ENCODE peak calls at places on chromosomes 2 and 18, in nine cellular contexts. K, Y, J, S, X, Q, B, V and G are unnamed samples. For H3K4me1 and H3K9me3, the result is how much of the 10 kb centered on the place peaks cover.

GRCh38 chr18:41126541-41127235 is 828.3 kb upstream of the PIK3C3 start:
- DNase-seq in B (no peak), S (peak), X (no peak), Y (no peak), K (no peak), J (no peak), Q (no peak), V (no peak), G (no peak)

GRCh38 chr2:68689553-68690537 is 44.8 kb upstream of the ARHGAP25 start:
- DNase-seq in V (no peak), K (no peak), Q (no peak), Y (no peak), S (no peak), B (no peak), J (no peak), X (no peak), G (no peak)

GRCh38 chr18:46060359-46060841 is 11.7 kb downstream of the PSTPIP2 start:
- DNase-seq in Y (no peak), X (no peak), S (no peak), Q (no peak), V (no peak), B (no peak), J (no peak), K (no peak), G (no peak)

GRCh38 chr18:50044402-50044801 is 150.5 kb downstream of the MYO5B start:
- DNase-seq in X (no peak), V (no peak), B (no peak), Q (no peak), J (peak), Y (no peak), S (no peak), K (no peak), G (no peak)

GRCh38 chr2:138902239-138902871 is 122.2 kb upstream of the NXPH2 start:
- DNase-seq in V (no peak), J (no peak), B (no peak), K (no peak), Y (no peak), Q (no peak), S (no peak), X (no peak), G (no peak)

GRCh38 chr18:23721711-23722479 is 32.6 kb downstream of the LAMA3 start:
- DNase-seq in X (no peak), S (no peak), K (no peak), B (no peak), V (no peak), Q (no peak), J (peak), Y (no peak), G (no peak)

GRCh38 chr18:581106-581505 is 926 bp downstream of the CETN1 start:
- DNase-seq in Q (no peak), V (no peak), Y (no peak), S (no peak), B (no peak), K (no peak), J (peak), X (no peak), G (no peak)

GRCh38 chr2:191100216-191100615 is 50.6 kb downstream of the STAT4 start:
- DNase-seq in K (no peak), Y (no peak), B (no peak), J (no peak), Q (no peak), X (no peak), S (no peak), V (no peak), G (no peak)

GRCh38 chr2:60581461-60582282 is 28.2 kb upstream of the BCL11A start:
- DNase-seq in Q (peak), V (peak), B (peak), X (peak), Y (peak), J (peak), S (peak), K (peak), G (peak)

GRCh38 chr2:136070913-136071312 is 47.0 kb downstream of the CXCR4 start:
- DNase-seq in B (no peak), S (no peak), Y (no peak), X (no peak), J (no peak), K (no peak), V (no peak), Q (no peak), G (no peak)

GRCh38 chr2:20291106-20291564 is 59.5 kb downstream of the PUM2 start:
- DNase-seq in J (peak), V (peak), Y (no peak), Q (no peak), K (no peak), S (peak), X (peak), B (peak), G (peak)

GRCh38 chr2:241189093-241189855 is 797 bp downstream of the ANO7 start:
- DNase-seq in K (no peak), S (no peak), J (no peak), V (no peak), B (no peak), Y (no peak), Q (no peak), X (no peak), G (no peak)

GRCh38 chr2:63845866-63846265 is 4.2 kb downstream of the UGP2 start:
- DNase-seq in K (no peak), S (no peak), J (peak), X (no peak), V (no peak), B (no peak), Y (no peak), Q (no peak), G (no peak)

GRCh38 chr2:157841485-157841884 is 34.6 kb downstream of the ACVR1 start:
- DNase-seq in S (no peak), V (no peak), K (no peak), Q (no peak), B (no peak), X (no peak), Y (no peak), J (no peak), G (no peak)

GRCh38 chr18:30705943-30706342 is 336.6 kb downstream of the DSC3 start:
- DNase-seq in V (no peak), K (no peak), B (no peak), S (no peak), Q (no peak), Y (no peak), X (no peak), J (no peak), G (no peak)

GRCh38 chr2:31247671-31248070 is 13.7 kb downstream of the EHD3 start:
- DNase-seq in Y (no peak), S (no peak), J (no peak), V (no peak), X (no peak), K (no peak), Q (no peak), B (no peak), G (no peak)

GRCh38 chr18:926946-927345 is 22.3 kb downstream of the ADCYAP1 start:
- DNase-seq in J (no peak), Q (no peak), B (no peak), Y (no peak), X (no peak), S (no peak), K (no peak), V (no peak), G (no peak)

GRCh38 chr2:98548920-98549818 is 59.1 kb downstream of the COA5 start:
- DNase-seq in Q (no peak), X (no peak), K (no peak), B (no peak), S (no peak), J (no peak), V (no peak), Y (no peak), G (no peak)

GRCh38 chr2:51013870-51014526 is 17.9 kb downstream of the NRXN1 start:
- DNase-seq in V (no peak), X (no peak), J (no peak), Q (no peak), Y (no peak), K (no peak), B (no peak), S (no peak), G (no peak)

GRCh38 chr2:42922790-42923631 is 130.6 kb upstream of the HAAO start:
- DNase-seq in K (no peak), V (no peak), Y (no peak), J (no peak), Q (no peak), X (no peak), B (no peak), S (no peak), G (no peak)

GRCh38 chr2:230642966-230643365 is 69.7 kb upstream of the CAB39 start:
- DNase-seq in Q (no peak), Y (no peak), S (no peak), K (no peak), V (no peak), B (no peak), J (no peak), X (no peak), G (no peak)

GRCh38 chr2:143205106-143205764 is 76.0 kb downstream of the ARHGAP15 start:
- DNase-seq in J (no peak), Y (no peak), X (no peak), Q (no peak), B (no peak), V (no peak), K (peak), S (peak), G (no peak)

GRCh38 chr2:120703330-120703994 is 32.2 kb upstream of the GLI2 start:
- DNase-seq in K (no peak), V (no peak), X (no peak), J (no peak), S (peak), B (no peak), Q (no peak), Y (no peak), G (no peak)

GRCh38 chr2:190119257-190119656 is 56.7 kb upstream of the MSTN start:
- DNase-seq in Q (peak), Y (peak), S (no peak), V (no peak), J (peak), K (peak), X (no peak), B (no peak), G (no peak)

GRCh38 chr18:8662574-8663255 is 42.6 kb upstream of the MTCL1 start:
- DNase-seq in B (no peak), S (no peak), V (no peak), Y (no peak), J (no peak), Q (no peak), X (no peak), K (no peak), G (no peak)

GRCh38 chr2:27076323-27076722 is 2.1 kb upstream of the EMILIN1 start:
- DNase-seq in X (no peak), Y (no peak), J (no peak), Q (no peak), S (no peak), V (no peak), B (no peak), K (no peak), G (no peak)

GRCh38 chr2:43049836-43050796 is 176.3 kb downstream of the ZFP36L2 start:
- DNase-seq in Q (no peak), K (no peak), Y (no peak), X (no peak), S (no peak), B (no peak), J (no peak), V (no peak), G (no peak)

GRCh38 chr2:171318463-171318934 is 115.3 kb downstream of the METTL8 start:
- DNase-seq in J (peak), X (no peak), K (no peak), Y (no peak), S (no peak), Q (no peak), B (no peak), V (no peak), G (no peak)

GRCh38 chr2:65046633-65047407 is 9.4 kb upstream of the CEP68 start:
- DNase-seq in Q (no peak), V (no peak), Y (no peak), S (no peak), X (no peak), B (no peak), K (no peak), J (no peak), G (no peak)

GRCh38 chr18:76064998-76065397 is 430.0 kb downstream of the ZNF516 start:
- DNase-seq in K (no peak), B (no peak), S (no peak), V (no peak), J (peak), Y (no peak), X (no peak), Q (no peak), G (no peak)

GRCh38 chr2:200212862-200213425 is 93.5 kb upstream of the SPATS2L start:
- DNase-seq in V (no peak), B (no peak), Q (no peak), X (no peak), Y (no peak), S (no peak), K (no peak), J (no peak), G (no peak)

GRCh38 chr2:23053580-23053979 is 331.4 kb upstream of the KLHL29 start:
- DNase-seq in Q (no peak), S (no peak), X (no peak), B (no peak), Y (no peak), K (no peak), V (no peak), J (no peak), G (no peak)

GRCh38 chr2:232292395-232293154 is 86.0 kb upstream of the ALPP start:
- DNase-seq in X (peak), K (no peak), J (peak), S (peak), B (peak), V (peak), Y (peak), Q (peak), G (no peak)

GRCh38 chr18:63550068-63550467 is 7.9 kb downstream of the SERPINB12 start:
- DNase-seq in V (no peak), K (no peak), Y (no peak), B (no peak), J (no peak), Q (no peak), X (no peak), S (peak), G (no peak)

GRCh38 chr2:116250376-116250775 is 1564.1 kb upstream of the DDX18 start:
- DNase-seq in X (no peak), K (no peak), V (no peak), Y (no peak), S (no peak), Q (no peak), J (no peak), B (no peak), G (no peak)

GRCh38 chr18:63253428-63254372 is 65.9 kb downstream of the BCL2 start:
- DNase-seq in J (no peak), X (no peak), K (no peak), Y (no peak), V (no peak), Q (no peak), B (no peak), S (no peak), G (no peak)

GRCh38 chr2:193502363-193503035 is 1307.8 kb upstream of the TMEFF2 start:
- DNase-seq in K (no peak), Q (no peak), J (peak), S (no peak), B (no peak), X (no peak), Y (no peak), V (no peak), G (no peak)

GRCh38 chr18:5943514-5943913 is 48.2 kb upstream of the TMEM200C start:
- DNase-seq in J (no peak), Q (no peak), S (no peak), B (no peak), K (no peak), Y (no peak), V (no peak), X (no peak), G (no peak)

DNA sequence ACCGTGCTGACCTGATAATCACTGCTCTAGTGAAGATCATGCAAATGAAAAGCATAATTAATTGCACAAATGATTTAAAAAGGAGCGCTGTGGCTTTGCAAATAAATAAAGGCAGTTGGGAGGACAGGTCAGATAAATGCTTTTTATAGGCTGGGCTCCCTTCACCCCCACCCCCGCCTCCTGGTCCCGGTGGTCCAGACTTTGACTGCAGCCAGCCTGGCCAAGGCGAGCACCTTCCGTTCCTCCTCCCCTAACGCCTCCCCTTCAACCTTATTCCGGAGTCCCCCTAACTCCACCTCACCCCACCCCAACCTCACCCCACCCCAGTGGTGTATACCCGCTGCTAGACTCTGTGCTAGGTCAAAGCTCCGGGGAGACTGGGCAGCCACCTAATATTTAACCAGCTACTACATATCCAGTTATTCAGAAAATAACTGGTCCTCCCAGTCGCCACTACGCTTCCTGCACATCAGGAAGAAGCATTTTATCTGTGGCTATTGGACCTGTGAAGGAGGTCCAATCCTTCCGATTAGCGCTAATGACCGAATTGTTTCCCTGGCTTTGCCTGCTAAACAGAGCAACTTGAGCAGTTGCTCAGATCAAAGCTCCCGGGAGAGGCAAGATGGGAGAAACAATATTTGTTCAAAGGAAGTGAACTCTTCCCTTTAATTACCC is 3.7 kb upstream of the SP9 start:
- DNase-seq in Y (no peak), Q (no peak), J (peak), X (no peak), V (no peak), K (no peak), B (no peak), S (no peak), G (no peak)
- H3K4me1 ChIP-seq in Y (half or more), Q (under half), J (under half), X (under half), V (under half), K (half or more), B (half or more), S (under half), G (under half)

GRCh38 chr2:46984642-46985476 is 69.3 kb upstream of the MCFD2 start:
- DNase-seq in B (no peak), Y (peak), V (peak), X (peak), J (no peak), S (peak), Q (no peak), K (no peak), G (no peak)
- H3K4me3 ChIP-seq in B (no peak), Y (no peak), V (peak), X (no peak), J (no peak), S (no peak), Q (no peak), K (no peak), G (no peak)

DNA sequence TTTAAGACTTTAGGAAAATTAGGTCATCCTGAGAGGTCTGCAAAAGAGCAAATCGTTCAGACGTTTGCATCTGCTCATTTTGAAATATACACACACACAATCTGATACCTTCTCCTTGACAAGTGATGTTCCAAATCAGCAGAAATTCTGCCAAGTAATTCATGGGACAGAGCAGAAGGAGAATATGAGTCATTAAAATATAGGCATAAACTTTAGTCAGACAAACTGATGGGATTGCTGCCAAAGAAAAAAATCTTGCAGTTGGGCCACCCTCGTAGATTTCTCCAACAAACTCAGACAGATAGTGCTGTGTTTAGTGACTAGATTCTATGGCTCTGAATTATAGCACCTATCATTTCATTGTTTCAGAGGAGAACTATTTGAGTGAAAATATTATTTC is 336.3 kb downstream of the NYAP2 start:
- DNase-seq in B (no peak), Y (no peak), V (no peak), S (peak), X (no peak), K (no peak), Q (no peak), J (no peak), G (no peak)
- H3K9me3 ChIP-seq in B (under half), Y (under half), V (under half), S (under half), X (under half), K (under half), Q (under half), J (under half), G (under half)

GRCh38 chr2:108577099-108577498 is 42.8 kb downstream of the LIMS1 start:
- DNase-seq in J (no peak), Y (no peak), X (no peak), S (no peak), B (no peak), K (no peak), V (no peak), Q (no peak), G (no peak)

GRCh38 chr2:108580079-108580478 is 45.8 kb downstream of the LIMS1 start:
- DNase-seq in J (no peak), K (no peak), Q (no peak), S (no peak), B (no peak), V (no peak), Y (no peak), X (no peak), G (no peak)

GRCh38 chr2:108583903-108584520 is 49.7 kb downstream of the LIMS1 start:
- DNase-seq in J (peak), Y (peak), Q (no peak), X (peak), K (peak), S (peak), B (peak), V (peak), G (no peak)

GRCh38 chr2:108575132-108575966 is 41.1 kb downstream of the LIMS1 start:
- DNase-seq in X (no peak), K (no peak), S (peak), V (no peak), B (no peak), Q (no peak), Y (no peak), J (peak), G (no peak)

DNA sequence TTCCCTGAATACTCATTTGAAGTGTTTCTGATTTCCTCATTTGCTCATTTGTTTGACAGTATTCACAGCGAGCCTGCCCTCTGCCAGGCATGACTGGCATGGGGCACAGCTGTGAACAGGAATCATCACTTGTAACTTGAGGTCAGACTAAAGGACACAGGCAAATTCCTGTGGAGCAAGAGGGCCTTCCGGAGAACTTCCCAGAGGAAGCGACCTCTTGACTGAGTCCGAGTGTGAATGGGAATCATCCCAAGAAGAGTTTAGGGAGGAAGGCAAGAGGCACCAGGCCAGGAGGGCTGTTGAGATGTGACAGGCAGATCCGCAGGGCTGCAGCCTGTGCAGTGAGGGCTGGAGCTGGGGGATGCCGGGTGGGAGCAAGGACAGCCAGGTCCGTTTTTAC is 45.4 kb downstream of the LIMS1 start:
- DNase-seq in V (no peak), Y (no peak), K (no peak), Q (peak), S (no peak), X (no peak), B (no peak), J (no peak), G (no peak)
- H3K4me1 ChIP-seq in V (half or more), Y (under half), K (under half), Q (under half), S (under half), X (under half), B (half or more), J (under half), G (under half)